ENCODE peak calls at places on chromosomes 6 and 20, in nine cellular contexts. One of them, this sample, is unnamed.

GRCh38 chr6:37940074-37940847 is 120.7 kb downstream of the ZFAND3 start:
- DNase-seq in kidney epithelial cell: no peak
- DNase-seq in heart left ventricle: peak; percentile 60
- DNase-seq in cardiac fibroblast: peak; percentile 85
- DNase-seq in progenitor cell of endocrine pancreas: no peak
- DNase-seq in fibroblast of mammary gland: peak; percentile 56
- DNase-seq in type B pancreatic cell: no peak
- DNase-seq in psoas muscle: no peak
- DNase-seq in neural progenitor cell: no peak
- DNase-seq in this sample: peak; percentile 11

GRCh38 chr6:14549319-14549770 is 431.8 kb downstream of the CD83 start:
- DNase-seq in cardiac fibroblast: no peak
- DNase-seq in progenitor cell of endocrine pancreas: no peak
- DNase-seq in psoas muscle: no peak
- DNase-seq in fibroblast of mammary gland: no peak
- DNase-seq in kidney epithelial cell: no peak
- DNase-seq in type B pancreatic cell: no peak
- DNase-seq in heart left ventricle: no peak
- DNase-seq in neural progenitor cell: peak; percentile 50
- DNase-seq in this sample: no peak

GRCh38 chr20:11229772-11230171 is 556.0 kb upstream of the JAG1 start:
- DNase-seq in cardiac fibroblast: peak; percentile 98
- DNase-seq in progenitor cell of endocrine pancreas: no peak
- DNase-seq in heart left ventricle: peak; percentile 58
- DNase-seq in kidney epithelial cell: peak; percentile 86
- DNase-seq in psoas muscle: peak; percentile 30
- DNase-seq in neural progenitor cell: peak; percentile 37
- DNase-seq in fibroblast of mammary gland: peak; percentile 89
- DNase-seq in type B pancreatic cell: no peak
- DNase-seq in this sample: peak; percentile 49

GRCh38 chr20:38128691-38129090 is 36.4 kb downstream of the TGM2 start:
- DNase-seq in progenitor cell of endocrine pancreas: no peak
- DNase-seq in cardiac fibroblast: no peak
- DNase-seq in type B pancreatic cell: no peak
- DNase-seq in fibroblast of mammary gland: no peak
- DNase-seq in heart left ventricle: no peak
- DNase-seq in psoas muscle: no peak
- DNase-seq in neural progenitor cell: no peak
- DNase-seq in kidney epithelial cell: no peak
- DNase-seq in this sample: no peak

GRCh38 chr6:137893726-137894125 is 26.7 kb downstream of the TNFAIP3 start:
- DNase-seq in kidney epithelial cell: no peak
- DNase-seq in heart left ventricle: no peak
- DNase-seq in psoas muscle: no peak
- DNase-seq in neural progenitor cell: no peak
- DNase-seq in type B pancreatic cell: no peak
- DNase-seq in cardiac fibroblast: no peak
- DNase-seq in progenitor cell of endocrine pancreas: no peak
- DNase-seq in fibroblast of mammary gland: peak; percentile 50
- DNase-seq in this sample: no peak

GRCh38 chr20:7490288-7490687 is 450.0 kb downstream of the HAO1 start:
- DNase-seq in cardiac fibroblast: peak; percentile 5
- DNase-seq in progenitor cell of endocrine pancreas: no peak
- DNase-seq in fibroblast of mammary gland: no peak
- DNase-seq in psoas muscle: no peak
- DNase-seq in type B pancreatic cell: no peak
- DNase-seq in heart left ventricle: no peak
- DNase-seq in neural progenitor cell: no peak
- DNase-seq in kidney epithelial cell: no peak
- DNase-seq in this sample: no peak

GRCh38 chr6:133890941-133891813 is 2.3 kb downstream of the TCF21 start:
- DNase-seq in fibroblast of mammary gland: peak; percentile 12
- DNase-seq in heart left ventricle: peak; percentile 55
- DNase-seq in kidney epithelial cell: no peak
- DNase-seq in type B pancreatic cell: no peak
- DNase-seq in progenitor cell of endocrine pancreas: no peak
- DNase-seq in psoas muscle: peak; percentile 34
- DNase-seq in cardiac fibroblast: peak; percentile 55
- DNase-seq in neural progenitor cell: peak; percentile 71
- DNase-seq in this sample: peak; percentile 20

GRCh38 chr6:45896783-45897441 is 118.7 kb downstream of the CLIC5 start:
- DNase-seq in type B pancreatic cell: no peak
- DNase-seq in progenitor cell of endocrine pancreas: no peak
- DNase-seq in psoas muscle: peak; percentile 22
- DNase-seq in fibroblast of mammary gland: peak; percentile 79
- DNase-seq in cardiac fibroblast: peak; percentile 48
- DNase-seq in heart left ventricle: no peak
- DNase-seq in neural progenitor cell: no peak
- DNase-seq in kidney epithelial cell: no peak
- DNase-seq in this sample: peak; percentile 33

GRCh38 chr20:5078399-5078958 is 41.3 kb downstream of the PCNA start:
- DNase-seq in kidney epithelial cell: no peak
- DNase-seq in type B pancreatic cell: no peak
- DNase-seq in fibroblast of mammary gland: peak; percentile 63
- DNase-seq in psoas muscle: peak; percentile 43
- DNase-seq in neural progenitor cell: no peak
- DNase-seq in heart left ventricle: peak; percentile 66
- DNase-seq in cardiac fibroblast: peak; percentile 58
- DNase-seq in progenitor cell of endocrine pancreas: no peak
- DNase-seq in this sample: no peak

GRCh38 chr6:161694995-161695394 is 421.1 kb upstream of the AGPAT4 start:
- DNase-seq in type B pancreatic cell: no peak
- DNase-seq in progenitor cell of endocrine pancreas: no peak
- DNase-seq in psoas muscle: no peak
- DNase-seq in kidney epithelial cell: no peak
- DNase-seq in fibroblast of mammary gland: peak; percentile 61
- DNase-seq in neural progenitor cell: peak; percentile 21
- DNase-seq in cardiac fibroblast: peak; percentile 48
- DNase-seq in heart left ventricle: no peak
- DNase-seq in this sample: peak; percentile 45
- TF ChIP-seq CTCF in type B pancreatic cell: peak; percentile 59
- TF ChIP-seq CTCF in progenitor cell of endocrine pancreas: peak; percentile 29
- TF ChIP-seq CTCF in psoas muscle: peak; percentile 48
- TF ChIP-seq CTCF in kidney epithelial cell: peak; percentile 32
- TF ChIP-seq CTCF in fibroblast of mammary gland: peak; percentile 74
- TF ChIP-seq CTCF in neural progenitor cell: peak; percentile 59
- TF ChIP-seq CTCF in cardiac fibroblast: peak; percentile 56
- TF ChIP-seq CTCF in heart left ventricle: peak; percentile 29
- TF ChIP-seq CTCF in this sample: peak; percentile 35

DNA sequence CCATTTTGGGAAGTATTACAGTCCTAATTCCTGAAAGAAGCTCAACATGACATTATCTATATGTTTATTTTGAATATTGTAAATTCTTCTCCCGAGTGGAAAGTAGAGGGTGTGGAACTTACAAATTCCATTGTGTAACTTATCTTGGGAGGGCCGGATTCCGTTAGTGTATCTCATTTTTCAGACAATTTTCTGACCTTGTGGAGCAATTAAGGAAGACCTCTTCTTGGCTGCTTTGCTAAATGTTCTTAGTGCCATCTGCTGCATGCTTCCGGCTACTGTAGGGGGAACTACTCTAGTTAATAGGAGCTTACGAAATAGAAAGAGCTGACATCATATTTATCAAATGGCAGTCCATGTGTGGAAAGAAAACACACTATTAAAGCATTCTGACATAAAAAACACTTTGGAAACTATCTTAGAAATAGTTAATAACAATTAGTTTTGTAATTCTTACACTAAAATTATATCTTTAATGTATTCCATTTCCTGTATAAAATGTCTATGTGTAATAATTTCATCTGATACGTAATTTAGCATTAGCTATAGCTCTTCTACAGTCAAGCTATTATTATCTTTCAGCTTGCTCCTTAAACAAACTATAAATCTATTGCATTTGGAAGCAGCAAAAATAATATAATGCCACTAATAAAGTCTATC is 41.5 kb upstream of the KCNQ5 start:
- DNase-seq in cardiac fibroblast: peak; percentile 89
- DNase-seq in kidney epithelial cell: peak; percentile 4
- DNase-seq in psoas muscle: no peak
- DNase-seq in neural progenitor cell: peak; percentile 36
- DNase-seq in heart left ventricle: no peak
- DNase-seq in progenitor cell of endocrine pancreas: no peak
- DNase-seq in fibroblast of mammary gland: peak; percentile 77
- DNase-seq in type B pancreatic cell: no peak
- DNase-seq in this sample: peak; percentile 73
- TF ChIP-seq CTCF in cardiac fibroblast: peak; percentile 80
- TF ChIP-seq CTCF in kidney epithelial cell: peak; percentile 45
- TF ChIP-seq CTCF in psoas muscle: peak; percentile 30
- TF ChIP-seq CTCF in neural progenitor cell: peak; percentile 58
- TF ChIP-seq CTCF in heart left ventricle: no peak
- TF ChIP-seq CTCF in progenitor cell of endocrine pancreas: peak; percentile 60
- TF ChIP-seq CTCF in fibroblast of mammary gland: peak; percentile 60
- TF ChIP-seq CTCF in type B pancreatic cell: peak; percentile 61
- TF ChIP-seq CTCF in this sample: peak; percentile 61

GRCh38 chr6:28115799-28116198 is 8.6 kb upstream of the ZSCAN16 start:
- DNase-seq in type B pancreatic cell: no peak
- DNase-seq in psoas muscle: no peak
- DNase-seq in heart left ventricle: no peak
- DNase-seq in progenitor cell of endocrine pancreas: no peak
- DNase-seq in cardiac fibroblast: no peak
- DNase-seq in kidney epithelial cell: no peak
- DNase-seq in fibroblast of mammary gland: no peak
- DNase-seq in neural progenitor cell: no peak
- DNase-seq in this sample: no peak

GRCh38 chr6:28111964-28112363 is 12.4 kb upstream of the ZSCAN16 start:
- DNase-seq in heart left ventricle: no peak
- DNase-seq in neural progenitor cell: no peak
- DNase-seq in fibroblast of mammary gland: no peak
- DNase-seq in kidney epithelial cell: no peak
- DNase-seq in type B pancreatic cell: no peak
- DNase-seq in psoas muscle: no peak
- DNase-seq in cardiac fibroblast: no peak
- DNase-seq in progenitor cell of endocrine pancreas: no peak
- DNase-seq in this sample: no peak

GRCh38 chr6:28118217-28118616 is 6.2 kb upstream of the ZSCAN16 start:
- DNase-seq in type B pancreatic cell: no peak
- DNase-seq in psoas muscle: no peak
- DNase-seq in neural progenitor cell: no peak
- DNase-seq in heart left ventricle: no peak
- DNase-seq in kidney epithelial cell: no peak
- DNase-seq in progenitor cell of endocrine pancreas: no peak
- DNase-seq in fibroblast of mammary gland: no peak
- DNase-seq in cardiac fibroblast: no peak
- DNase-seq in this sample: no peak

DNA sequence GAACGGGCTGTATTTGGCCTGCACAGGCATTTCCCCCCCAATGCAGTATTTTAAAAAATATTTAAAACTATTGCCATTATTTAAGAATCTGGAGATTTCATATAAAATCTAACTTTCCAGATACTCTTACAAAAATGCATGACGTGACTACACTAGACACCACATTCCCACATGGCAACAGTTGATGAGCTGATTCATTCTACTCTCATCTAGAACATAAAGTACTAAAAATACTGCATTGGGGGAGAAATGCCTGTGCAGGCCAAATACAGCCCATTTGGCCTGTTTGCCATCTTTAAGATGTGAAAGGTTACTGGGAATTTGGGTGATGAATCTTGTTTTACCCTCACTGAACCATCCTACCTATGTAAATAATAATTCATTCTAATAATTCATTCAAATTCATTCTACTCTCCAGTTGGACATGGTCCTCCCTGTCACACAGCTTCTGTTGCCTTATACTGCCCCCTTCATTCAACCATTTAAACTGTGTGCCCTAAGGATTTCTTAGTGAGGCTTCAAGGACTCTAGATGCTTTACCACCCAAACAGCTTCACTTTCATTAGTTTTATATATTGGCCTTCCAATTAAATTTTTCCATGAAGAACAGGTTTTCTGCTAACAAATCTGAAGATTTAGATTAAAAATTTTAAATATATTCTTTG is 6.9 kb upstream of the ZSCAN16 start:
- DNase-seq in neural progenitor cell: no peak
- DNase-seq in cardiac fibroblast: no peak
- DNase-seq in psoas muscle: no peak
- DNase-seq in progenitor cell of endocrine pancreas: no peak
- DNase-seq in kidney epithelial cell: no peak
- DNase-seq in heart left ventricle: no peak
- DNase-seq in fibroblast of mammary gland: peak; percentile 86
- DNase-seq in type B pancreatic cell: no peak
- DNase-seq in this sample: no peak
- TF ChIP-seq CTCF in neural progenitor cell: peak; percentile 25
- TF ChIP-seq CTCF in cardiac fibroblast: no peak
- TF ChIP-seq CTCF in psoas muscle: no peak
- TF ChIP-seq CTCF in progenitor cell of endocrine pancreas: no peak
- TF ChIP-seq CTCF in kidney epithelial cell: no peak
- TF ChIP-seq CTCF in heart left ventricle: no peak
- TF ChIP-seq CTCF in fibroblast of mammary gland: peak; percentile 22
- TF ChIP-seq CTCF in type B pancreatic cell: no peak
- TF ChIP-seq CTCF in this sample: no peak

GRCh38 chr6:113411006-113411405 is 446.1 kb upstream of the MARCKS start:
- DNase-seq in type B pancreatic cell: no peak
- DNase-seq in fibroblast of mammary gland: no peak
- DNase-seq in neural progenitor cell: no peak
- DNase-seq in kidney epithelial cell: no peak
- DNase-seq in psoas muscle: no peak
- DNase-seq in cardiac fibroblast: no peak
- DNase-seq in heart left ventricle: no peak
- DNase-seq in progenitor cell of endocrine pancreas: no peak
- DNase-seq in this sample: no peak

GRCh38 chr6:113412589-113413367 is 444.4 kb upstream of the MARCKS start:
- DNase-seq in neural progenitor cell: no peak
- DNase-seq in psoas muscle: no peak
- DNase-seq in fibroblast of mammary gland: peak; percentile 12
- DNase-seq in heart left ventricle: no peak
- DNase-seq in cardiac fibroblast: no peak
- DNase-seq in type B pancreatic cell: no peak
- DNase-seq in kidney epithelial cell: no peak
- DNase-seq in progenitor cell of endocrine pancreas: no peak
- DNase-seq in this sample: no peak

GRCh38 chr6:113420290-113420689 is 436.9 kb upstream of the MARCKS start:
- DNase-seq in fibroblast of mammary gland: no peak
- DNase-seq in neural progenitor cell: no peak
- DNase-seq in heart left ventricle: no peak
- DNase-seq in kidney epithelial cell: no peak
- DNase-seq in progenitor cell of endocrine pancreas: no peak
- DNase-seq in type B pancreatic cell: no peak
- DNase-seq in cardiac fibroblast: no peak
- DNase-seq in psoas muscle: no peak
- DNase-seq in this sample: no peak

GRCh38 chr6:113416166-113416565 is 441.0 kb upstream of the MARCKS start:
- DNase-seq in cardiac fibroblast: peak; percentile 37
- DNase-seq in neural progenitor cell: no peak
- DNase-seq in type B pancreatic cell: no peak
- DNase-seq in progenitor cell of endocrine pancreas: no peak
- DNase-seq in fibroblast of mammary gland: peak; percentile 78
- DNase-seq in heart left ventricle: peak; percentile 24
- DNase-seq in psoas muscle: no peak
- DNase-seq in kidney epithelial cell: no peak
- DNase-seq in this sample: no peak

DNA sequence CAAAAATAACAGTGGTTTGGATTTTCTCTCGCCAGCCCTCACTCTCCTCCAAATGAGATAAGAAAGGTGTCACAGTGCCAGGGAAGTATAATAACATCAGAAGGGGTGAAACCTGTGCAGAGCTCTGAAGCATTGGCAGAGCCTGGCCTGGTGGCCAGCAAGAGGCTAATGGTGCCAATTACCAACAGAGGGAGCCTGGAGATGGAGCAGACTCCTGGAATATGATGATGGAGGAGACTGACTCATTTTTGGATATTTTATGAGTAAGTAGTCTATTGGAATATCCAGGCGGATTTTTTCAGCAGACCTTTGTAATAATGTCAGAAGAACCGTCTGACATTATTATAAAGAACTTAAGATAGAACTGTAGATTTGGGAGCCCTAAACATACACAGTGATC is 442.6 kb upstream of the MARCKS start:
- DNase-seq in neural progenitor cell: no peak
- DNase-seq in progenitor cell of endocrine pancreas: no peak
- DNase-seq in fibroblast of mammary gland: peak; percentile 83
- DNase-seq in cardiac fibroblast: peak; percentile 80
- DNase-seq in type B pancreatic cell: no peak
- DNase-seq in heart left ventricle: peak; percentile 39
- DNase-seq in kidney epithelial cell: no peak
- DNase-seq in psoas muscle: no peak
- DNase-seq in this sample: peak; percentile 79
- TF ChIP-seq CTCF in neural progenitor cell: peak; percentile 34
- TF ChIP-seq CTCF in progenitor cell of endocrine pancreas: peak; percentile 22
- TF ChIP-seq CTCF in fibroblast of mammary gland: peak; percentile 83
- TF ChIP-seq CTCF in cardiac fibroblast: peak; percentile 80
- TF ChIP-seq CTCF in type B pancreatic cell: peak; percentile 48
- TF ChIP-seq CTCF in heart left ventricle: peak; percentile 21
- TF ChIP-seq CTCF in kidney epithelial cell: peak; percentile 55
- TF ChIP-seq CTCF in psoas muscle: peak; percentile 40
- TF ChIP-seq CTCF in this sample: peak; percentile 53